ENCODE peak calls at places on chromosomes 4 and X, in ten cellular contexts. S, Z, A, J, O, P, E, Q, X and N are unnamed samples.

GRCh38 chr4:168584321-168584771 is 87.5 kb downstream of the PALLD start:
- DNase-seq in J (no peak), Z (peak), A (no peak), P (no peak), S (peak), E (no peak), Q (no peak), O (no peak), X (no peak), N (no peak)

GRCh38 chrX:19955306-19955705 is 35.6 kb downstream of the BCLAF3 start:
- DNase-seq in Z (no peak), S (no peak), A (no peak), P (no peak), O (no peak), J (no peak), E (no peak), X (no peak), Q (no peak), N (no peak)

GRCh38 chrX:40109288-40110008 is 11.7 kb upstream of the BCOR start:
- DNase-seq in Q (no peak), X (no peak), E (peak), J (no peak), P (peak), S (no peak), Z (no peak), A (peak), O (no peak), N (no peak)

GRCh38 chr4:125317526-125317880 is 2.7 kb downstream of the FAT4 start:
- DNase-seq in Z (no peak), X (no peak), Q (no peak), E (peak), J (no peak), P (no peak), O (no peak), S (no peak), A (peak), N (no peak)

GRCh38 chrX:19893722-19894121 is 6.3 kb upstream of the SH3KBP1 start:
- DNase-seq in Z (peak), O (no peak), J (no peak), Q (peak), P (no peak), S (no peak), X (no peak), E (no peak), A (no peak), N (no peak)

GRCh38 chrX:68710870-68711576 is 63.6 kb downstream of the STARD8 start:
- DNase-seq in P (no peak), J (no peak), Z (peak), O (no peak), E (no peak), X (no peak), A (peak), Q (peak), S (no peak), N (no peak)

GRCh38 chr4:112523764-112524505 is 8.0 kb upstream of the NEUROG2 start:
- DNase-seq in O (peak), J (peak), S (no peak), X (no peak), E (peak), Z (no peak), Q (peak), P (peak), A (peak), N (peak)

GRCh38 chr4:183729430-183730328 is 70.6 kb downstream of the TRAPPC11 start:
- DNase-seq in S (no peak), O (no peak), Z (no peak), X (no peak), J (no peak), Q (no peak), A (no peak), E (no peak), P (no peak), N (no peak)

GRCh38 chr4:114773341-114773740 is 174.7 kb downstream of the UGT8 start:
- DNase-seq in J (no peak), Q (no peak), X (no peak), E (no peak), O (no peak), Z (no peak), P (no peak), S (no peak), A (no peak), N (no peak)

GRCh38 chr4:89039735-89040338 is 17.1 kb downstream of the FAM13A start:
- DNase-seq in Q (no peak), X (no peak), Z (no peak), P (no peak), O (no peak), A (no peak), J (no peak), E (no peak), S (no peak), N (no peak)

GRCh38 chr4:84971319-84971932 is 4.9 kb upstream of the WDFY3 start:
- DNase-seq in J (no peak), S (peak), E (no peak), Q (peak), O (no peak), A (no peak), P (peak), Z (peak), X (no peak), N (no peak)

GRCh38 chr4:156168288-156168687 is 214.6 kb upstream of the CTSO start:
- DNase-seq in E (no peak), Q (no peak), P (no peak), A (no peak), O (no peak), S (no peak), J (no peak), Z (no peak), X (no peak), N (no peak)

GRCh38 chr4:125582302-125582701 is 267.5 kb downstream of the FAT4 start:
- DNase-seq in O (no peak), E (no peak), A (no peak), X (no peak), S (no peak), Q (no peak), J (no peak), Z (peak), P (no peak), N (no peak)

GRCh38 chrX:133985164-133986007 is at the start of gene GPC3:
- DNase-seq in P (peak), X (no peak), O (peak), J (peak), E (peak), Z (no peak), Q (no peak), S (no peak), A (peak), N (peak)

GRCh38 chr4:74451214-74451661 is 6.3 kb downstream of the AREG start:
- DNase-seq in P (no peak), S (peak), E (no peak), J (no peak), Q (no peak), O (no peak), Z (peak), A (no peak), X (no peak), N (no peak)

GRCh38 chr4:152805818-152806217 is 26.1 kb downstream of the ARFIP1 start:
- DNase-seq in P (no peak), E (no peak), O (no peak), X (no peak), Z (no peak), J (no peak), A (no peak), Q (no peak), S (no peak), N (no peak)

GRCh38 chrX:68232206-68232605 is 201.1 kb downstream of the OPHN1 start:
- DNase-seq in Z (no peak), Q (no peak), E (no peak), P (no peak), S (no peak), J (no peak), O (no peak), A (no peak), X (no peak), N (no peak)

GRCh38 chr4:113445286-113445685 is 316.3 kb downstream of the CAMK2D start:
- DNase-seq in Z (peak), S (peak), Q (no peak), O (no peak), E (no peak), X (no peak), J (no peak), A (no peak), P (no peak), N (no peak)

GRCh38 chrX:109889289-109890006 is 113.5 kb upstream of the TMEM164 start:
- DNase-seq in O (no peak), A (no peak), J (no peak), Q (no peak), X (no peak), P (no peak), S (no peak), E (peak), Z (peak), N (no peak)